ENCODE peak calls at places on chromosomes 6 and 20, in four cellular contexts. D is neural progenitor cell, Z is A549, F is suprapubic skin. R is an unnamed sample.

GRCh38 chr6:168049277-168049676 is 29.7 kb downstream of the FRMD1 start:
- DNase-seq in D (no peak), Z (no peak), F (peak; percentile 54), R (peak; percentile 66)

GRCh38 chr6:132045877-132046276 is 94.7 kb upstream of the CCN2 start:
- DNase-seq in D (no peak), Z (no peak), F (no peak), R (no peak)

GRCh38 chr6:11575408-11576033 is 38.0 kb downstream of the TMEM170B start:
- DNase-seq in D (peak; percentile 79), Z (peak; percentile 84), F (no peak), R (no peak)

GRCh38 chr6:88650979-88651378 is 312.4 kb downstream of the RNGTT start:
- DNase-seq in D (no peak), Z (no peak), F (no peak), R (no peak)

GRCh38 chr6:159106627-159107241 is 61.9 kb upstream of the TAGAP start:
- DNase-seq in D (peak; percentile 66), Z (peak; percentile 59), F (no peak), R (no peak)

GRCh38 chr6:137121401-137121997 is 51.9 kb downstream of the IL22RA2 start:
- DNase-seq in D (no peak), Z (no peak), F (no peak), R (no peak)

GRCh38 chr6:16154904-16155303 is 26.0 kb downstream of the MYLIP start:
- DNase-seq in D (no peak), Z (no peak), F (no peak), R (no peak)

GRCh38 chr6:160431791-160432404 is 83.7 kb downstream of the SLC22A3 start:
- DNase-seq in D (no peak), Z (no peak), F (no peak), R (no peak)

GRCh38 chr6:55694148-55694547 is 115.2 kb upstream of the HMGCLL1 start:
- DNase-seq in D (peak; percentile 79), Z (peak; percentile 4), F (no peak), R (no peak)

GRCh38 chr20:63223826-63224207 is 7.9 kb upstream of the YTHDF1 start:
- DNase-seq in D (no peak), Z (no peak), F (no peak), R (peak; percentile 43)

GRCh38 chr6:164377348-164377747 is 932.1 kb downstream of the C6orf118 start:
- DNase-seq in D (no peak), Z (no peak), F (no peak), R (no peak)

GRCh38 chr20:17969276-17969883 is 562 bp downstream of the MGME1 start:
- DNase-seq in D (peak; percentile 75), Z (peak; percentile 59), F (no peak), R (no peak)

GRCh38 chr6:28864321-28864923 is 59.4 kb downstream of the TRIM27 start:
- DNase-seq in D (no peak), Z (no peak), F (no peak), R (no peak)

GRCh38 chr6:46015119-46015968 is at the start of gene CLIC5:
- DNase-seq in D (peak; percentile 65), Z (no peak), F (no peak), R (peak; percentile 76)

GRCh38 chr20:46930940-46931339 is 36.3 kb downstream of the EYA2 start:
- DNase-seq in D (no peak), Z (no peak), F (no peak), R (no peak)

GRCh38 chr6:2940851-2941250 is 30.5 kb downstream of the SERPINB6 start:
- DNase-seq in D (no peak), Z (no peak), F (no peak), R (no peak)

GRCh38 chr6:145096846-145097245 is 638.5 kb downstream of the EPM2A start:
- DNase-seq in D (no peak), Z (no peak), F (no peak), R (no peak)

GRCh38 chr20:8223096-8223870 is 91.2 kb downstream of the PLCB1 start:
- DNase-seq in D (no peak), Z (peak; percentile 47), F (no peak), R (no peak)

GRCh38 chr6:169592558-169592957 is 109.3 kb downstream of the WDR27 start:
- DNase-seq in D (no peak), Z (no peak), F (no peak), R (no peak)

GRCh38 chr20:63230800-63231268 is 4.9 kb upstream of the BIRC7 start:
- DNase-seq in D (peak; percentile 92), Z (peak; percentile 56), F (no peak), R (peak; percentile 81)

GRCh38 chr6:108739496-108740330 is 108.5 kb upstream of the ARMC2 start:
- DNase-seq in D (no peak), Z (no peak), F (no peak), R (no peak)

GRCh38 chr6:26342106-26342999 is 22.6 kb upstream of the BTN3A2 start:
- DNase-seq in D (peak; percentile 43), Z (peak; percentile 27), F (no peak), R (no peak)

GRCh38 chr6:9979996-9980395 is 434.9 kb downstream of the TFAP2A start:
- DNase-seq in D (no peak), Z (no peak), F (no peak), R (no peak)

GRCh38 chr6:3612341-3613041 is 139.0 kb downstream of the PXDC1 start:
- DNase-seq in D (no peak), Z (peak; percentile 88), F (no peak), R (no peak)

GRCh38 chr6:169370054-169370453 is 116.4 kb upstream of the THBS2 start:
- DNase-seq in D (no peak), Z (no peak), F (no peak), R (peak; percentile 61)

GRCh38 chr20:50930139-50931047 is 844 bp downstream of the ADNP start:
- DNase-seq in D (peak; percentile 64), Z (peak; percentile 9), F (peak; percentile 69), R (peak; percentile 89)

GRCh38 chr6:136439514-136440186 is 110.6 kb downstream of the MAP7 start:
- DNase-seq in D (no peak), Z (peak; percentile 78), F (no peak), R (no peak)

GRCh38 chr6:71197267-71197666 is 91.3 kb upstream of the OGFRL1 start:
- DNase-seq in D (no peak), Z (peak; percentile 18), F (no peak), R (no peak)

GRCh38 chr20:20743511-20744169 is 31.2 kb upstream of the RALGAPA2 start:
- DNase-seq in D (peak; percentile 83), Z (no peak), F (peak; percentile 81), R (peak; percentile 76)

GRCh38 chr6:7953753-7954152 is 43.2 kb upstream of the TXNDC5 start:
- DNase-seq in D (no peak), Z (no peak), F (no peak), R (no peak)

GRCh38 chr6:149114167-149114566 is 203.3 kb upstream of the TAB2 start:
- DNase-seq in D (no peak), Z (no peak), F (no peak), R (no peak)

GRCh38 chr6:93036835-93037234 is 382.5 kb downstream of the EPHA7 start:
- DNase-seq in D (peak; percentile 43), Z (peak; percentile 2), F (no peak), R (no peak)
- TF ChIP-seq CTCF in D (peak; percentile 64), Z (no peak), F (no peak), R (peak; percentile 29)

GRCh38 chr20:19691125-19691524 is 66.9 kb upstream of the RIN2 start:
- DNase-seq in D (no peak), Z (no peak), F (no peak), R (no peak)

GRCh38 chr20:19692100-19692499 is 66.0 kb upstream of the RIN2 start:
- DNase-seq in D (no peak), Z (peak; percentile 19), F (no peak), R (no peak)

GRCh38 chr20:19690462-19690861 is 67.6 kb upstream of the RIN2 start:
- DNase-seq in D (no peak), Z (no peak), F (no peak), R (no peak)

GRCh38 chr20:19683822-19684221 is 74.2 kb upstream of the RIN2 start:
- DNase-seq in D (no peak), Z (no peak), F (no peak), R (no peak)

GRCh38 chr20:19688031-19688806 is 69.8 kb upstream of the RIN2 start:
- DNase-seq in D (peak; percentile 53), Z (peak; percentile 89), F (peak; percentile 79), R (peak; percentile 93)
- TF ChIP-seq CTCF in D (peak; percentile 51), Z (peak; percentile 81), F (peak; percentile 29), R (peak; percentile 57)

GRCh38 chr6:44494011-44494501 is 106.5 kb downstream of the CDC5L start:
- DNase-seq in D (no peak), Z (peak; percentile 71), F (no peak), R (no peak)
- TF ChIP-seq CTCF in D (peak; percentile 17), Z (peak; percentile 34), F (no peak), R (no peak)

GRCh38 chr20:56843817-56844216 is 214.7 kb downstream of the TFAP2C start:
- DNase-seq in D (no peak), Z (peak; percentile 33), F (no peak), R (no peak)
- TF ChIP-seq CTCF in D (peak; percentile 49), Z (no peak), F (no peak), R (no peak)

DNA sequence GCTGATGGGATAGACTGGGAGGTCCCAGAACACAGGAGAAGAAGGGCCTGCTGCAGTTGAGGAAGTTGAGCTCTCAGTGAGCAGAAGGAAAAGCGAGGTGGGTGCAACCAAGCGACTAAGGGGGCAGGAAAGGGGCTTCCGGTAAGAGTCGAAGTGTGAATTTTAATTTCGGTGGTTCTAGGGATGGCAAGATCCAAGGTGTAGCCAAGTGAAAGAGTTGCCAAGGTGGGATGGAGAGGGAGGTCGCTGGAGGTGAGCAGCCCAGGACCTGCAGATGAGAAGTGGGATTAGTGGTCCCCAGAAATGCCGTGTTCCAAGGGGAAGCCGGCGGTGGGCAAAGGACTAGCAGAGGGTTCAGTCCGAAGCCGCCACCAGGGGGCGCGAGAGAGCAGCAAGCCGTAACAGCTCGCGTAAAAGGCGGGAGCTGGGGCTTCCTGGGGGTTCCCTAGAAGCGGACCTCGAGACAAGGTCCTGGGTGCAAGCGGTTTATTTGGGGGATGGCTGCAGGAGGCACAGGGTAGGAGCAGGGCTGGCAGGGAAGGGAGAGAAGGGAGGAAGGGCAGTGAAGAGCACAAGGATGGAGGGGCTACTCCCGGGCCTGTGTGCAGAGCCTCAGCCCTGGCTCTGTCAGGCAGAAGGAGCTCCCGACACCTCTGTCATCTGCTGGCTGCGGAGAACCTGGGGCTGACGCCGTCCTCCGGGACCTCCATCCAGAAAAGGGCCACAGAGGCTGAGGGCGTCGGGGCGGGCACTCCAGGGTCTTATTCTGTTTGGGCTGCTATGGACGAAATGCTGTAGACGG is 103.6 kb downstream of the PAX1 start:
- DNase-seq in D (peak; percentile 83), Z (peak; percentile 29), F (no peak), R (peak; percentile 66)
- TF ChIP-seq CTCF in D (peak; percentile 90), Z (peak; percentile 69), F (peak; percentile 14), R (peak; percentile 69)

GRCh38 chr6:95865857-95866256 is 149.9 kb upstream of the FUT9 start:
- DNase-seq in D (no peak), Z (no peak), F (no peak), R (no peak)

GRCh38 chr6:95867205-95867604 is 148.6 kb upstream of the FUT9 start:
- DNase-seq in D (no peak), Z (no peak), F (no peak), R (no peak)

DNA sequence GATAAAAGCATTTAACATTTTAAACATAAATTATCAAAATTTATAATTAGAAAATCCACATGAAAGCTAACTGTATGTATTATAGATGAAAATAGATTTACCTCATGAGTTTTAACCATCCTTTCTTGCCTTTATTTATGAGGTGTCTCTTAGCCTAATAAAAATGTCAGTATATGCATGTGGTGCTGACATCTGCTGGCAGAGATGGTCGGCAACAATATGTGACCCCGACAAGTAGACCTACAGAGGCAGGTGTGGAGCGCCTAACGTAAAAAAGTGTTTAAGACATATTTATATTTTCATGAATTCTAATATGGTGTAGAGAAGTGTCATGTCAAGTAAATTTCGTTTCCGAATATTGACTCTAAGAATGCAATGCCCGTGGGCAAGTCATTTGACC is 149.0 kb upstream of the FUT9 start:
- DNase-seq in D (peak; percentile 35), Z (peak; percentile 3), F (no peak), R (no peak)
- TF ChIP-seq CTCF in D (peak; percentile 72), Z (peak; percentile 15), F (no peak), R (peak; percentile 28)

GRCh38 chr6:36985963-36986703 is at the start of gene MTCH1:
- DNase-seq in D (peak; percentile 96), Z (peak; percentile 81), F (peak; percentile 92), R (peak; percentile 97)
- TF ChIP-seq CTCF in D (no peak), Z (no peak), F (peak; percentile 0), R (no peak)

R was measured in kidney.